ENCODE peak calls at places on chromosomes 7 and 10, in six cellular contexts. Z is A549, I is foreskin fibroblast, R is GM10248, D is AG04449, X is GM12865. C is an unnamed sample.
A peak's percentile ranks its signal among the peaks of the same experiment; 100 is the strongest.

GRCh38 chr10:122181055-122181732 is 89.9 kb upstream of the BTBD16 start:
- DNase-seq in Z (peak; percentile 42), I (peak; percentile 70), R (no peak), D (no peak), X (no peak), C (no peak)

GRCh38 chr10:30059209-30060107 is at the start of gene JCAD:
- DNase-seq in Z (peak; percentile 32), I (peak; percentile 43), R (peak; percentile 57), D (no peak), X (no peak), C (no peak)

GRCh38 chr7:107889992-107890391 is 991 bp upstream of the DLD start:
- DNase-seq in Z (no peak), I (no peak), R (no peak), D (no peak), X (no peak), C (no peak)

GRCh38 chr7:43501881-43502280 is 81.0 kb upstream of the STK17A start:
- DNase-seq in Z (no peak), I (peak; percentile 63), R (no peak), D (peak; percentile 21), X (peak; percentile 37), C (no peak)

GRCh38 chr10:75765705-75766104 is 334.3 kb downstream of the LRMDA start:
- DNase-seq in Z (no peak), I (no peak), R (no peak), D (no peak), X (no peak), C (no peak)

GRCh38 chr10:27547482-27547881 is 43.4 kb downstream of the RAB18 start:
- DNase-seq in Z (no peak), I (no peak), R (no peak), D (no peak), X (no peak), C (no peak)

GRCh38 chr10:114228156-114228555 is 10.9 kb upstream of the VWA2 start:
- DNase-seq in Z (no peak), I (no peak), R (no peak), D (no peak), X (no peak), C (no peak)

GRCh38 chr7:41996381-41997035 is 240.5 kb downstream of the GLI3 start:
- DNase-seq in Z (no peak), I (peak; percentile 75), R (no peak), D (peak; percentile 42), X (no peak), C (no peak)

GRCh38 chr10:116269612-116270011 is 3.4 kb downstream of the GFRA1 start:
- DNase-seq in Z (no peak), I (no peak), R (no peak), D (no peak), X (no peak), C (no peak)

GRCh38 chr10:86798636-86799035 is 42.2 kb downstream of the BMPR1A start:
- DNase-seq in Z (no peak), I (no peak), R (peak; percentile 28), D (no peak), X (peak; percentile 70), C (no peak)

GRCh38 chr7:27640914-27641570 is 21.6 kb downstream of the HIBADH start:
- DNase-seq in Z (peak; percentile 76), I (peak; percentile 65), R (no peak), D (peak; percentile 26), X (peak; percentile 42), C (no peak)

GRCh38 chr10:8088504-8088903 is 34.0 kb downstream of the GATA3 start:
- DNase-seq in Z (no peak), I (no peak), R (peak; percentile 48), D (no peak), X (peak; percentile 43), C (no peak)

GRCh38 chr10:119252051-119252465 is 44.7 kb downstream of the GRK5 start:
- DNase-seq in Z (no peak), I (no peak), R (no peak), D (no peak), X (no peak), C (no peak)
- TF ChIP-seq CTCF in Z (no peak), I (no peak), R (no peak), D (peak; percentile 62), X (no peak), C (peak; percentile 15)

GRCh38 chr7:3825491-3825890 is 524.4 kb downstream of the SDK1 start:
- DNase-seq in Z (no peak), I (no peak), R (no peak), D (no peak), X (no peak), C (no peak)
- TF ChIP-seq CTCF in Z (no peak), I (no peak), R (no peak), D (no peak), X (no peak), C (no peak)

DNA sequence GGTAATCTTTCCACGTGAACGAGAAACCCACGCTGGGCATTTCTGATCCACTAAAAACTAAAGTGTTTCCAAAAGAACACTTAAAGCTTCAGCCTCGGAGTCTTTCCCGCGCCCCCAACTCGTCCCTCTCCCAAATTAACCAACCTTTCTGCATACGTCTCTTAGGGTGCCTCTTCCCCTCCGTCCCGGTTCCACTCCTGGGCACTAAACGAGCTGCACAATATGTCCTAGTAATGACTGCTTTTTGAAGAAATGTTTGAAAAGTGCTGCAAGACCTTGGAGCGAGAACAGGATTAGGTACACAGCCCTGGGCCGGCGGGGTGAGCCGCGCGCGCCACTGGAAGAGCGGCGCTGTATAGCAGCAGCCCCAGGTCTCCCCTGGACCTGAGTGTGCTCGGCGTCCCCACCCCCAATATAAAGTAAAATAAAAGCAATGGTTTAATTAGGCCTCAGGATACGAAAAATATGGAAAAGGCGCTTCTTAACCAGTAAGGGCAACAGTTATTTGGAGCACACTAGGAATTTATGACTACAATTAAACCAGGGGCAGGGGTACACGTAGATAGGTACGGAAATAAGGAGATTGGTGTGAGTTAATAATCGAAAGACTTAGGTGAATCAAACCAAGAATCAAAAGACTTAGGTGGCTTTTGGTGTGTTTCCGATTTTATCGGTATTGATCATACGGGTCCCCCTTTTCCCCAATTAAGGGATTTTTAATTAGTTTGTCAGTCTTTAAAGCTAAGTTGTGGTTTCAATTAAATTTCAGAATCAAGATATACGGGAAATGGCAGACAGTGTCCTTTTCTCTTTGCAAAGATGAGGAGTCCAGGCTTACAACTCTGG is 1.9 kb downstream of the TET1 start:
- DNase-seq in Z (no peak), I (no peak), R (no peak), D (no peak), X (no peak), C (no peak)
- TF ChIP-seq CTCF in Z (no peak), I (no peak), R (no peak), D (no peak), X (no peak), C (peak; percentile 23)

GRCh38 chr7:155371884-155372781 is 74.5 kb downstream of the INSIG1 start:
- DNase-seq in Z (peak; percentile 29), I (no peak), R (peak; percentile 69), D (no peak), X (peak; percentile 32), C (peak; percentile 76)
- TF ChIP-seq CTCF in Z (peak; percentile 75), I (no peak), R (peak; percentile 67), D (peak; percentile 19), X (peak; percentile 39), C (peak; percentile 65)

C was measured in chondrocyte.